ENCODE peak calls at places on chromosomes 12 and 14, in six cellular contexts. L is PC-3, O is endothelial cell, E is T-helper 1 cell, V is GM23338, X is NCI-H1694 treated with DMSO at 0.1 percent for 48 hours. W is an unnamed sample.

GRCh38 chr12:118274066-118274465 is 98.6 kb downstream of the TAOK3 start:
- DNase-seq in L (no peak), V (no peak), O (no peak), X (no peak), E (no peak), W (no peak)

GRCh38 chr12:96421014-96421413 is 20.8 kb upstream of the CDK17 start:
- DNase-seq in L (no peak), E (peak; percentile 51), O (no peak), V (no peak), X (no peak), W (no peak)

GRCh38 chr12:124394462-124395128 is 99.7 kb downstream of the RFLNA start:
- DNase-seq in X (no peak), E (no peak), L (peak; percentile 7), V (no peak), O (no peak), W (no peak)

GRCh38 chr14:103719766-103720165 is 4.2 kb downstream of the ZFYVE21 start:
- DNase-seq in E (no peak), L (no peak), V (no peak), X (no peak), O (no peak), W (no peak)

GRCh38 chr12:128387811-128388422 is 120.9 kb downstream of the TMEM132C start:
- DNase-seq in X (no peak), O (no peak), V (peak; percentile 1), L (peak; percentile 65), E (peak; percentile 3), W (peak; percentile 67)

GRCh38 chr12:109147954-109148353 is 31.6 kb downstream of the ACACB start:
- DNase-seq in X (no peak), V (no peak), L (no peak), E (no peak), O (no peak), W (no peak)

GRCh38 chr12:103530352-103530751 is 34.6 kb upstream of the C12orf42 start:
- DNase-seq in E (no peak), V (peak; percentile 3), X (peak; percentile 56), L (no peak), O (no peak), W (peak; percentile 75)

GRCh38 chr12:117874842-117875434 is 93.9 kb downstream of the KSR2 start:
- DNase-seq in X (peak; percentile 59), E (peak; percentile 47), V (peak; percentile 90), L (peak; percentile 87), O (peak; percentile 87), W (peak; percentile 93)